ENCODE peak calls at places on chromosomes 1 and 21, in five cellular contexts. X is progenitor cell of endocrine pancreas, C is AG09319, P is endothelial cell, Y is OCI-LY7. G is an unnamed sample.

GRCh38 chr1:214404154-214404553 is 123.2 kb downstream of the SMYD2 start:
- DNase-seq in X (no peak), C (no peak), P (no peak), Y (no peak), G (no peak)

GRCh38 chr1:168755800-168756418 is 26.9 kb upstream of the DPT start:
- DNase-seq in X (no peak), C (no peak), P (peak), Y (no peak), G (no peak)

GRCh38 chr1:154863702-154864174 is 6.3 kb downstream of the KCNN3 start:
- DNase-seq in X (no peak), C (no peak), P (peak), Y (peak), G (peak)

GRCh38 chr1:23645338-23645737 is 46.3 kb upstream of the RPL11 start:
- DNase-seq in X (no peak), C (no peak), P (no peak), Y (no peak), G (no peak)

GRCh38 chr1:221743416-221744208 is 1.7 kb upstream of the DUSP10 start:
- DNase-seq in X (no peak), C (no peak), P (no peak), Y (peak), G (no peak)

GRCh38 chr1:62175568-62176179 is 19.0 kb upstream of the L1TD1 start:
- DNase-seq in X (no peak), C (peak), P (peak), Y (peak), G (peak)

GRCh38 chr1:116737020-116737854 is 17.0 kb upstream of the CD2 start:
- DNase-seq in X (peak), C (peak), P (peak), Y (peak), G (peak)

GRCh38 chr1:26469558-26469957 is 2.7 kb upstream of the HMGN2 start:
- DNase-seq in X (no peak), C (no peak), P (no peak), Y (no peak), G (no peak)

GRCh38 chr21:35945089-35945671 is 115.1 kb downstream of the SETD4 start:
- DNase-seq in X (no peak), C (no peak), P (no peak), Y (no peak), G (no peak)

GRCh38 chr1:234616644-234617043 is 6.7 kb upstream of the IRF2BP2 start:
- DNase-seq in X (no peak), C (no peak), P (no peak), Y (no peak), G (no peak)

GRCh38 chr1:203519053-203519770 is 25.3 kb downstream of the OPTC start:
- DNase-seq in X (no peak), C (no peak), P (no peak), Y (no peak), G (no peak)

GRCh38 chr1:222286039-222286438 is 261.9 kb downstream of the HHIPL2 start:
- DNase-seq in X (no peak), C (no peak), P (no peak), Y (no peak), G (no peak)

GRCh38 chr1:43750083-43750482 is 42.7 kb downstream of the ST3GAL3 start:
- DNase-seq in X (no peak), C (no peak), P (no peak), Y (no peak), G (no peak)

GRCh38 chr21:34812510-34813265 is 143.9 kb downstream of the CLIC6 start:
- DNase-seq in X (no peak), C (peak), P (no peak), Y (no peak), G (no peak)

GRCh38 chr1:22889213-22889827 is 83.3 kb downstream of the LACTBL1 start:
- DNase-seq in X (no peak), C (no peak), P (peak), Y (peak), G (peak)

GRCh38 chr1:32393136-32393535 is 1.1 kb downstream of the BSDC1 start:
- DNase-seq in X (no peak), C (no peak), P (no peak), Y (no peak), G (peak)

GRCh38 chr1:33383974-33384767 is 46.7 kb downstream of the PHC2 start:
- DNase-seq in X (no peak), C (no peak), P (no peak), Y (no peak), G (no peak)

GRCh38 chr1:220371324-220371723 is 99.1 kb upstream of the RAB3GAP2 start:
- DNase-seq in X (no peak), C (no peak), P (peak), Y (peak), G (no peak)

GRCh38 chr1:35556494-35557117 is 597 bp downstream of the KIAA0319L start:
- DNase-seq in X (no peak), C (no peak), P (no peak), Y (peak), G (peak)

GRCh38 chr1:224873645-224874369 is 55.7 kb upstream of the DNAH14 start:
- DNase-seq in X (no peak), C (peak), P (no peak), Y (no peak), G (no peak)

GRCh38 chr1:117838911-117839310 is 90.5 kb downstream of the GDAP2 start:
- DNase-seq in X (no peak), C (no peak), P (no peak), Y (no peak), G (no peak)

GRCh38 chr1:6785721-6786505 is 659 bp downstream of the CAMTA1 start:
- DNase-seq in X (peak), C (no peak), P (peak), Y (peak), G (peak)

GRCh38 chr21:35366348-35367085 is 317.4 kb upstream of the RUNX1 start:
- DNase-seq in X (no peak), C (peak), P (no peak), Y (no peak), G (no peak)

GRCh38 chr1:206890125-206890637 is 7.1 kb upstream of the IL24 start:
- DNase-seq in X (no peak), C (no peak), P (no peak), Y (no peak), G (no peak)

GRCh38 chr1:33098371-33098770 is 17.4 kb downstream of the AZIN2 start:
- DNase-seq in X (no peak), C (no peak), P (no peak), Y (no peak), G (no peak)

GRCh38 chr1:161215079-161215478 is at the start of gene FCER1G:
- DNase-seq in X (no peak), C (no peak), P (no peak), Y (no peak), G (no peak)

GRCh38 chr1:46248122-46248920 is 758 bp downstream of the RAD54L start:
- DNase-seq in X (no peak), C (no peak), P (peak), Y (peak), G (peak)

GRCh38 chr1:227729881-227730629 is 5.0 kb downstream of the JMJD4 start:
- DNase-seq in X (no peak), C (no peak), P (peak), Y (peak), G (peak)

GRCh38 chr1:232574077-232574476 is 55.9 kb downstream of the SIPA1L2 start:
- DNase-seq in X (no peak), C (no peak), P (no peak), Y (no peak), G (no peak)

GRCh38 chr1:93107395-93107794 is 28.3 kb downstream of the MTF2 start:
- DNase-seq in X (no peak), C (no peak), P (no peak), Y (no peak), G (no peak)

GRCh38 chr21:46256501-46256994 is 28.0 kb upstream of the LSS start:
- DNase-seq in X (no peak), C (no peak), P (no peak), Y (no peak), G (no peak)

GRCh38 chr21:15063081-15063820 is 1.5 kb downstream of the NRIP1 start:
- DNase-seq in X (no peak), C (no peak), P (no peak), Y (no peak), G (peak)

GRCh38 chr1:207241164-207241934 is 80.1 kb upstream of the CD55 start:
- DNase-seq in X (no peak), C (no peak), P (no peak), Y (no peak), G (no peak)

GRCh38 chr1:147760481-147761260 is at the start of gene GJA5:
- DNase-seq in X (no peak), C (no peak), P (no peak), Y (no peak), G (no peak)

GRCh38 chr1:34709547-34709946 is 45.3 kb upstream of the GJB5 start:
- DNase-seq in X (peak), C (no peak), P (peak), Y (no peak), G (peak)

GRCh38 chr1:234725177-234726132 is 115.5 kb upstream of the IRF2BP2 start:
- DNase-seq in X (no peak), C (no peak), P (peak), Y (peak), G (peak)

GRCh38 chr1:84861516-84861915 is 31.5 kb downstream of the LPAR3 start:
- DNase-seq in X (no peak), C (no peak), P (no peak), Y (no peak), G (no peak)
- TF ChIP-seq CTCF in X (no peak), C (no peak), P (no peak), Y (no peak), G (no peak)

DNA sequence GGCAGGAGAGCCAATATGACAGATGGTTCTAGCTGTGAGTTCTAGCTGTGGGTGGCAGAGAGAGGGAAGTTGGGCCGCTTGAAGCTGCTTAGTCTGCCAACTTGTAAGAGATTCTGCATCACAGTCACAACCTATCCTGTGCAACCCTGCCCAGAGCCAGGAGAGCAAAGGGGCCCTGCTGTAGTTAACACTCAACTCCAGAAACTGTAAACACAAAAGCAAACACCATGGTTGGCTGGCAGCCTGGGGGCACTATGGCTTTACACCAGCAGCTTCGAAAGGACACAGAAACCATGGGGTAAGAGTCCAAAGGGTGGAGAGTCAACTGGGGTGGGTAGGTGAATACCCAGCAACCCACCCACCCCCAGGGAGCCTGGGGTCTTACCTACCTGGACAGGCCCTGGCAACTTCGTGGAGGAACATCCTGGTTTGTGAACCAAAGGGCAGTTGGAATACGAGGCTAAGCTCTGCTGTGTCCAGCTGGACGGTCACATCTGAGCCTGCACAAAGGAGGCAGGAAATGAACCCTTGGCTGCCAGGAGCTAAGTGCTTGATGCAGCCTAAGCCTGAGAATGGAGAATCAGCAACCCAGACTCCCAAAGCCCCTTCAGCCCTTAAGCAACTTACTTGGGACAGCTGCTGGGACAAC is 6.4 kb downstream of the INPP5B start:
- DNase-seq in X (no peak), C (no peak), P (no peak), Y (no peak), G (no peak)
- TF ChIP-seq CTCF in X (no peak), C (no peak), P (no peak), Y (no peak), G (no peak)

DNA sequence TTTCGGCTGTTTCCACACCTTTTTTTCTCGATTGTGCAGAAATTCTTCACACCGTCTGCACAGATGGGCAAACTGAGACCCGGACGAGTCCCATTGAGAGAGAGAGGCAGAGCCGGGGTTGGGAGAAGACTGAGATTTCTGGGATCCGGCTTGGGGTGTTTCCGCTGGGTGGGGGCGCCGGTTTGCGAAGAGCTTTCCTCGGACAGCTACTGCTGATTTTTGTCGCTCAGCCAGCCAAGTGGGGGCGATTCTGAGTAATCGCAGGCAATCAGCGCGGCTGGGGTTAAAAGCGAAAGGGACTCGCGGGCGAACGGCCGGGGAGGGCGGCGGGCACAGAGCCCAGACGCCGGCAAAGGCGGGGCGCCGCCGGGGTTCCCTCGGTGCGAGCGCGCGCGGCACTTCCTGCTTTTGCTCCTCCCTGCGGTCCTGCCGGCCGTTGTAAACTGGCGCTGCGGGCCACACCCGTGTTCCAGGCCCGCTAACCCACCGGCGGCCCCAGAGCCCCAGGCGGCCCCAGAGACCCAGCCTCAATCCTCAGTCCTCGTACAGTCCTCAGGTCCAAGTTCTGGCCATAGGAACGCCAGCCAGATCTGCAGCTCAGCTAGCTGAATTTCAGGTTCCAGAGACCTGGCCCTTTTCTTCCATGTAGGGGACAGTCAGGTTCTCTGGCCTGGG is 32.4 kb upstream of the JUN start:
- DNase-seq in X (peak), C (peak), P (peak), Y (peak), G (peak)
- TF ChIP-seq CTCF in X (no peak), C (peak), P (no peak), Y (peak), G (no peak)

DNA sequence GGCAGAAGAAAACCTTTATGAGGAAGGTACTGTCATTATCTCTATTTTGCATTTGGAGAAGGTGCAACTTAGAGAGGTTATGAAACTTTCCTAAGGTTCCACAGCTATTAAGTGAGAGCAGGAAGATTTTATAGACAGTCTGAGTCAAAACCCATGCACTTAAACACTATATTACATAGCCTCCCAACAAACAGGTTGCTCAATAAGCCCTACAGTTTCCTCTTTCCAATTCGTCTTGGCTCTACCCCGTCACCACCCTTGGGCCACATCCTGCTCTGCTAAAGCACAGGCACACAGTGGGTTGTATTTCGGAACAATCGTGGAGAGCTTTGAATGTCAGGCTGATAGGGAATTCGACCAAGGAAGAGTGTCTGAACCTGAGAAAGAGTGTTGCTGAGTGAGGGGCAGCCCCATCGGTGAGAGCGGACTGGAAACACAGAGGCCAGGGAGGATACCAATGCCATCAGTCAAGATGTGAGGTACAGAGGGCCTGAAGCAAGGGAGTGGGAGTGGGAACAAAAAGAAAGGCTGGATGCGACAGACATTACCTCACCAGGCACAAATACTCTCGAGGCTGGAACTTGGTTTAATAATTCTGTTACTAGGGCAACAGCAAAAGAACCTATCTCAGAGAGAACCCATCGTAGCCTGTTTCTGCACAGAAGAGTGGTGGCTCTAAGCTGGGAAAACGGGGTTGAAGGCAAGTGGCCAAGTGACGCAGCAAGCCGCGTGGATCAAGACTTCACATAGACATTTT is 6.3 kb upstream of the LRRC52 start:
- DNase-seq in X (no peak), C (no peak), P (no peak), Y (no peak), G (no peak)
- TF ChIP-seq CTCF in X (no peak), C (no peak), P (no peak), Y (no peak), G (no peak)

GRCh38 chr1:15637833-15638232 is 20.6 kb downstream of the DDI2 start:
- DNase-seq in X (no peak), C (no peak), P (no peak), Y (no peak), G (no peak)

GRCh38 chr1:15636436-15636835 is 19.2 kb downstream of the DDI2 start:
- DNase-seq in X (no peak), C (no peak), P (no peak), Y (no peak), G (no peak)

GRCh38 chr1:15633756-15634420 is 16.6 kb downstream of the DDI2 start:
- DNase-seq in X (no peak), C (no peak), P (no peak), Y (no peak), G (no peak)

GRCh38 chr1:15640667-15641066 is 23.4 kb downstream of the DDI2 start:
- DNase-seq in X (no peak), C (no peak), P (no peak), Y (no peak), G (no peak)

DNA sequence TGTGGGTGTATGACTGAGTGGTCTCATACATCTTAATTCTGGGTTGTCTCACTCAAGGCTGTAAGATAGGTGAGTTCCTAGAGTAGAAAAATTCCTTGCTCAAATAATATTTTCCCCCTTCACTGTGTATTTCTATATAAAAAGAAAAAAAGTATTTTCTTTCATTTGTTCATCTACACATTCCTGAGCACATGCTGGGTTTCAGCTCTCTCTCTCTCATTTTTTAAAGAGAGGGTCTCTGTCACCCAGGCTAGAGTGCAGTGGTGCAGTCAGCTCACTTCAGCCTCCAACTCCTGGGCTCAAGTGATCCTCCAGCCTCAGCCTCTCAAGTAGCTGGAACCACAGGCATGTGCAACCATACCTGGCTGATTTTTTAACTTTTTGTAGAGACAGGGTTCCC is 22.0 kb downstream of the DDI2 start:
- DNase-seq in X (no peak), C (no peak), P (no peak), Y (no peak), G (no peak)
- TF ChIP-seq CTCF in X (no peak), C (no peak), P (no peak), Y (no peak), G (no peak)

GRCh38 chr1:7919880-7920279 is 20.8 kb downstream of the TNFRSF9 start:
- DNase-seq in X (no peak), C (no peak), P (no peak), Y (no peak), G (peak)

GRCh38 chr1:7915826-7916225 is 24.8 kb downstream of the TNFRSF9 start:
- DNase-seq in X (no peak), C (no peak), P (no peak), Y (no peak), G (peak)

GRCh38 chr1:7922301-7922700 is 18.3 kb downstream of the TNFRSF9 start:
- DNase-seq in X (no peak), C (no peak), P (no peak), Y (no peak), G (no peak)

GRCh38 chr1:7916431-7916830 is 24.2 kb downstream of the TNFRSF9 start:
- DNase-seq in X (no peak), C (no peak), P (no peak), Y (no peak), G (no peak)

GRCh38 chr1:7921766-7922165 is 18.9 kb downstream of the TNFRSF9 start:
- DNase-seq in X (no peak), C (no peak), P (no peak), Y (no peak), G (no peak)
- TF ChIP-seq CTCF in X (no peak), C (no peak), P (no peak), Y (no peak), G (no peak)

GRCh38 chr1:21217812-21218596 is 41.3 kb upstream of the EIF4G3 start:
- DNase-seq in X (peak), C (no peak), P (peak), Y (peak), G (peak)
- TF ChIP-seq CTCF in X (peak), C (peak), P (peak), Y (peak), G (peak)

GRCh38 chr21:33721081-33721480 is 78.8 kb downstream of the ITSN1 start:
- DNase-seq in X (no peak), C (no peak), P (no peak), Y (no peak), G (no peak)
- TF ChIP-seq CTCF in X (no peak), C (no peak), P (no peak), Y (no peak), G (no peak)

G was measured in activated CD8-positive, alpha-beta T cell treated with anti-CD3 and anti-CD28 coated beads for 36 hours.